ENCODE peak calls at places on chromosomes 12 and 14, in nine cellular contexts. Q is hepatocyte; N is tibial artery; L is fibroblast of lung; S is mammary epithelial cell; J is lower lobe of right lung; U is MM.1S; C is CD8-positive, alpha-beta T cell; Y is neural progenitor cell. M is an unnamed sample. For H3K36me3, the result is how much of the 10 kb centered on the place peaks cover.

GRCh38 chr14:38016497-38016896 is 191.2 kb upstream of the SSTR1 start:
- DNase-seq in Y (no peak), U (no peak), C (no peak), S (no peak), J (no peak), Q (no peak), L (no peak), N (no peak), M (no peak)

GRCh38 chr14:74611672-74612345 is at the start of gene LTBP2:
- DNase-seq in C (no peak), N (no peak), S (peak), J (no peak), Y (peak), Q (peak), U (no peak), L (peak), M (no peak)

GRCh38 chr12:109440851-109441490 is 36.1 kb downstream of the KCTD10 start:
- DNase-seq in U (no peak), Q (peak), J (no peak), Y (peak), S (peak), C (no peak), N (no peak), L (no peak), M (no peak)

GRCh38 chr12:96091833-96092232 is 56.4 kb upstream of the LTA4H start:
- DNase-seq in C (no peak), N (no peak), L (no peak), Y (no peak), U (no peak), Q (no peak), S (peak), J (no peak), M (no peak)

GRCh38 chr12:59425798-59426197 is 170.0 kb upstream of the SLC16A7 start:
- DNase-seq in L (no peak), S (no peak), U (no peak), Q (no peak), Y (no peak), C (no peak), N (no peak), J (no peak), M (no peak)

GRCh38 chr12:93091851-93092558 is 162.9 kb upstream of the EEA1 start:
- DNase-seq in S (no peak), N (no peak), Y (no peak), Q (no peak), J (no peak), U (no peak), L (no peak), C (no peak), M (no peak)

GRCh38 chr12:94174576-94174975 is 26.2 kb downstream of the PLXNC1 start:
- DNase-seq in Q (no peak), Y (no peak), J (peak), L (no peak), U (peak), N (no peak), C (no peak), S (no peak), M (no peak)

GRCh38 chr12:11830298-11830937 is 180.9 kb downstream of the ETV6 start:
- DNase-seq in Q (no peak), S (peak), N (no peak), L (no peak), U (peak), C (no peak), J (no peak), Y (no peak), M (no peak)

GRCh38 chr12:130333341-130333740 is 4.3 kb upstream of the PIWIL1 start:
- DNase-seq in N (no peak), J (no peak), C (no peak), Y (no peak), S (no peak), Q (no peak), U (no peak), L (no peak), M (no peak)

GRCh38 chr14:75803768-75804167 is 142.7 kb downstream of the TTLL5 start:
- DNase-seq in Q (peak), L (peak), S (no peak), Y (peak), U (no peak), J (no peak), N (no peak), C (no peak), M (no peak)

GRCh38 chr12:125143491-125143890 is 78.3 kb downstream of the AACS start:
- DNase-seq in N (no peak), S (no peak), U (no peak), C (no peak), Q (no peak), L (peak), J (no peak), Y (no peak), M (no peak)

GRCh38 chr14:49622022-49622607 is 1.5 kb downstream of the MGAT2 start:
- DNase-seq in U (no peak), L (no peak), Q (no peak), C (no peak), J (no peak), Y (no peak), S (no peak), N (no peak), M (no peak)

GRCh38 chr12:45543887-45544286 is 185.6 kb upstream of the ARID2 start:
- DNase-seq in N (peak), U (peak), Q (peak), J (no peak), C (peak), Y (peak), S (peak), L (peak), M (no peak)

GRCh38 chr12:27123642-27124041 is 41.3 kb upstream of the C12orf71 start:
- DNase-seq in Y (peak), S (peak), C (no peak), J (no peak), Q (no peak), N (no peak), L (no peak), U (peak), M (no peak)

GRCh38 chr12:57726151-57726883 is 12.2 kb downstream of the AGAP2 start:
- DNase-seq in U (peak), Y (peak), N (peak), L (peak), Q (peak), C (no peak), J (peak), S (peak), M (peak)

GRCh38 chr14:71931492-71932228 is 569 bp upstream of the RGS6 start:
- DNase-seq in Q (no peak), J (peak), S (no peak), Y (peak), C (no peak), N (peak), L (no peak), U (no peak), M (no peak)

GRCh38 chr12:116601933-116602809 is 43.0 kb downstream of the MAP1LC3B2 start:
- DNase-seq in C (no peak), Y (no peak), N (no peak), L (no peak), U (no peak), Q (no peak), S (no peak), J (no peak), M (no peak)

GRCh38 chr12:39319180-39319579 is 123.7 kb downstream of the KIF21A start:
- DNase-seq in U (no peak), L (no peak), Y (no peak), Q (no peak), S (no peak), J (no peak), N (no peak), C (no peak), M (no peak)

GRCh38 chr12:62919827-62920226 is 15.1 kb downstream of the PPM1H start:
- DNase-seq in Q (no peak), N (no peak), Y (no peak), J (no peak), L (peak), C (no peak), S (peak), U (no peak), M (no peak)

GRCh38 chr14:81169711-81170103 is 51.1 kb downstream of the GTF2A1 start:
- DNase-seq in Q (peak), U (no peak), S (peak), L (no peak), J (peak), Y (peak), N (peak), C (no peak), M (peak)

GRCh38 chr14:55388160-55388559 is 23.5 kb downstream of the ATG14 start:
- DNase-seq in Q (no peak), Y (no peak), C (no peak), S (peak), U (no peak), J (no peak), L (peak), N (no peak), M (no peak)

GRCh38 chr14:96002511-96002884 is 36.7 kb upstream of the C14orf132 start:
- DNase-seq in J (no peak), Q (no peak), S (no peak), L (no peak), C (no peak), Y (no peak), U (no peak), N (no peak), M (no peak)

GRCh38 chr12:66449531-66449930 is 147.2 kb downstream of the HELB start:
- DNase-seq in S (peak), C (no peak), Y (no peak), Q (no peak), J (no peak), N (no peak), L (no peak), U (no peak), M (no peak)

GRCh38 chr12:129821964-129822363 is 81.9 kb downstream of the TMEM132D start:
- DNase-seq in Y (no peak), J (no peak), S (no peak), U (no peak), N (no peak), Q (no peak), C (no peak), L (no peak), M (no peak)

GRCh38 chr14:78455896-78456435 is 285.8 kb downstream of the NRXN3 start:
- DNase-seq in J (no peak), N (no peak), L (no peak), C (no peak), S (no peak), Q (no peak), U (peak), Y (no peak), M (no peak)

GRCh38 chr12:53999596-54000104 is 311 bp upstream of the HOXC9 start:
- DNase-seq in J (no peak), L (no peak), Q (no peak), U (no peak), Y (no peak), C (no peak), S (peak), N (peak), M (no peak)

GRCh38 chr14:89378119-89378518 is 38.9 kb downstream of the FOXN3 start:
- DNase-seq in L (peak), Y (no peak), Q (no peak), U (no peak), J (no peak), C (no peak), N (no peak), S (peak), M (no peak)

GRCh38 chr12:82695531-82695930 is 8.8 kb downstream of the TMTC2 start:
- DNase-seq in N (no peak), Q (no peak), U (no peak), L (no peak), C (no peak), Y (peak), J (no peak), S (no peak), M (no peak)

DNA sequence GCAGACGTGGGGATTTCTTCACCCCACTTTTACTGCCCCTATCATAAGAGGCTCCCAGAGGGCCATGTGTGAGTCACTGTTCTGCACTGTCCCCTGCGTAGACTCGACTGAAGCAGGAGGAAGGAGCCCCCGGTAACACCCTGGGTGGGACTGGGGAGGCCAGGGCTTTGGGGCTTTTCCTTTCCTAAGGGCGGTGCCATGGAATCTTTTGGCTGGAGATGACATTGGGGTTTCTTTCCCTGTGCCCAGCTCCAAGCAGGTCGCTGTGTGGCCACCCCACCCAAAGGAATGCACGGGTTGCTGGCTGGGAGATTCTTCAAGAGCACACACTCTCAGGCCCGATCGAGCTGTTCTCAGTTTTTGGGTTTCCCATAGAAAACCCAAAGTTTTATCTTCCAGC is 62.3 kb upstream of the RIN3 start:
- DNase-seq in Y (no peak), N (no peak), S (no peak), C (no peak), U (no peak), Q (no peak), L (no peak), J (no peak), M (no peak)
- TF ChIP-seq CTCF in Y (no peak), N (no peak), S (no peak), C (no peak), U (no peak), Q (no peak), L (no peak), J (no peak), M (no peak)

GRCh38 chr14:91284146-91284790 is 39.8 kb upstream of the GPR68 start:
- DNase-seq in C (no peak), J (peak), U (no peak), Y (no peak), S (peak), Q (peak), L (peak), N (no peak), M (no peak)
- H3K27ac ChIP-seq in C (no peak), J (no peak), U (no peak), Y (no peak), S (no peak), Q (peak), L (no peak), N (no peak), M (no peak)

DNA sequence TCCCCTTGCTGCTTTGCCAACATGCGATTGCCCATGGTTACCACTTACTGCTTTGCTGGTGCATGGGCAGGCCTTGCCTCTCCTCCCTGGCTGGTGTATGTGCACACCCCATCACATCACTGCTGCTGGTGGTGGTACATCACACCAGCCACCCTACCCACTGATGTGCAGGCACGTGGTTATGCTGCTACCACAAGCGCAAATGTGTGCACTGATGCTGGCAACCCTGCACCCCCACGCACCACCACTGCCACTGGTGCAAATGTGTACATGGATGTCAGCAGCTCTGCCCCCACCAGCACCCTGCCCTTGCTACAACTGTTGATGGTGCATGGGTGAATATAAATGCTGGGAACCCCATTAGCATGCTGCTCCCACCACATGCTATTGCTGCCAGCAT is 261.7 kb downstream of the AEBP2 start:
- DNase-seq in U (no peak), S (no peak), J (no peak), L (no peak), N (no peak), C (no peak), Q (no peak), Y (no peak), M (no peak)
- H3K36me3 ChIP-seq in U (under half), S (under half), J (under half), L (under half), N (under half), C (under half), Q (under half), Y (under half), M (under half)

GRCh38 chr12:46677749-46678148 is 148.0 kb downstream of the SLC38A4 start:
- DNase-seq in Y (no peak), Q (peak), J (no peak), C (no peak), U (no peak), S (peak), L (peak), N (no peak), M (no peak)
- TF ChIP-seq CTCF in Y (peak), Q (peak), J (no peak), C (no peak), U (no peak), S (peak), L (peak), N (no peak), M (no peak)

DNA sequence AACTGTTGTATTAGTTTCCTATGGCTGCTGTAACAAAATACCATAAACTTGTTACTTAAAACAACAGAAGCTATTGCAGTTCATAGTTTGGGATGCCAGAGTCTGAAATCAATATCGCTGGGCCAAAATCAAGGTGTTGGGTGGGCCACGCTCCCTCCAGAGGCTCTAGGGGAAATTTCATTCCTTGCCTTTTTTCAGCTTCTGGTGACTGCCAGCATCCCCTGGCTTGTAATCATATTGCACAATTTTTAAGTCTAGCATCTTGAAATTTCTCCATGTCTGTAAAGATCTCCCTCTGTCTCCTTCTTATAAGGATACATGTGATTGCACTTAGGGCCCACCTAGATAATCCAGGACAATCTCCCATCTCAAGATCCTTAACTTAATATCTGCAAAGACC is 48.8 kb upstream of the GARIN6 start:
- DNase-seq in C (no peak), J (no peak), Q (no peak), U (no peak), S (no peak), Y (no peak), L (no peak), N (no peak), M (no peak)
- H3K27ac ChIP-seq in C (no peak), J (no peak), Q (no peak), U (no peak), S (no peak), Y (no peak), L (no peak), N (no peak), M (no peak)

GRCh38 chr14:61492474-61492873 is 171.1 kb downstream of the PRKCH start:
- DNase-seq in Q (no peak), C (no peak), J (no peak), L (no peak), U (no peak), S (no peak), Y (no peak), N (no peak), M (no peak)
- H3K36me3 ChIP-seq in Q (under half), C (half or more), J (under half), L (under half), U (under half), S (under half), Y (under half), N (under half), M (under half)

DNA sequence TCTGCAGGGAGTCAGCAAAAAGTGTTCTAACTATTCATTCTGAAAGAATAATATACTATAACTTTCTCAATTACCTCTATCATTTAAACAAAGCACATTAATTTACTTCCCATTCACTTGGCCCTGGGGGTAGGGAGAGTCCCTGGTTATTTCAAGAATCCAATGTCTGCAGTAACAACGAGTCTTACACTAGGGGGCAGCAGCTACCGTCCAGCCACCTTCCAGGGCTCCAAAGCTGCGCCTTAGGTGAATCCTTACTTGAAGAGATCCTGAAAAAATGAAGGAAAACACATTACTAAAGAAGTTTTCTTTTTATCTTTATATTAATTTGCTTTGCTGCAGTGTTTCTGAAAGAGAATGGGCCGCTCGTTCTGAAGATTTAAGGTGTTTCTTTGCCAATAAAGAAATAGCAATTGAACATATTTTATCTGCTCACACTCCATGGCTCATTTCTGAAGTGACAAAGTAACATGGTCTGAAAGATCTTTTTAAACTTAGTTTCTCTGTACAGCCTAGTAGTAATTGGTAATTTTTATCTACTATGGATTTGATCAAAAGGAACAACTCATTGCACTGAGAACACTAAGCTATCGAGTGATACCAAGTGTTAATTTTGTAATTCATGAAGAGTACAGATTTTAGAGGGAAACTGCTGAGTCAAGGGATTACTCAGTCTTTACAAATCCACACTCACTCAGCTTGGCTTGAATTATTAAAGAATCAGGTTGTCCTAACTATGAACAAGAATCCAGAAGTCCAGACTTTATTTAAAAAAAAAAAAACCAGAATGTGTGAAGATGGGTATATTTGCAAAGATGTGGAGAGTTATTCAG is 27.6 kb downstream of the BHLHE41 start:
- DNase-seq in J (peak), N (peak), S (peak), Q (peak), L (peak), U (peak), C (peak), Y (peak), M (peak)
- TF ChIP-seq CTCF in J (peak), N (peak), S (peak), Q (peak), L (peak), U (peak), C (peak), Y (peak), M (peak)

M was measured in right lobe of liver.